ENCODE peak calls at places on chromosomes 1 and 21, in four cellular contexts. One of them, this sample, is unnamed.
A peak's percentile ranks its signal among the peaks of the same experiment; 100 is the strongest.

GRCh38 chr1:43373034-43373940 is 5.5 kb upstream of the ELOVL1 start:
- DNase-seq in endothelial cell of umbilical vein: peak; percentile 80
- DNase-seq in spleen: no peak
- DNase-seq in GM12878: no peak
- DNase-seq in this sample: no peak

GRCh38 chr21:42521384-42521783 is 7.7 kb downstream of the SLC37A1 start:
- DNase-seq in endothelial cell of umbilical vein: no peak
- DNase-seq in spleen: no peak
- DNase-seq in GM12878: no peak
- DNase-seq in this sample: no peak

GRCh38 chr1:236875975-236876374 is 80.9 kb downstream of the MTR start:
- DNase-seq in endothelial cell of umbilical vein: no peak
- DNase-seq in spleen: no peak
- DNase-seq in GM12878: no peak
- DNase-seq in this sample: no peak

GRCh38 chr1:75567212-75567611 is 43.7 kb downstream of the SLC44A5 start:
- DNase-seq in endothelial cell of umbilical vein: no peak
- DNase-seq in spleen: no peak
- DNase-seq in GM12878: no peak
- DNase-seq in this sample: no peak

GRCh38 chr1:236133802-236134201 is 8.5 kb upstream of the GPR137B start:
- DNase-seq in endothelial cell of umbilical vein: no peak
- DNase-seq in spleen: no peak
- DNase-seq in GM12878: no peak
- DNase-seq in this sample: no peak

GRCh38 chr1:21064057-21064456 is 112.6 kb downstream of the EIF4G3 start:
- DNase-seq in endothelial cell of umbilical vein: no peak
- DNase-seq in spleen: no peak
- DNase-seq in GM12878: no peak
- DNase-seq in this sample: no peak

GRCh38 chr1:219227731-219228419 is 54.2 kb downstream of the LYPLAL1 start:
- DNase-seq in endothelial cell of umbilical vein: no peak
- DNase-seq in spleen: no peak
- DNase-seq in GM12878: no peak
- DNase-seq in this sample: no peak

GRCh38 chr1:51189421-51190073 is 46.5 kb upstream of the RNF11 start:
- DNase-seq in endothelial cell of umbilical vein: peak; percentile 66
- DNase-seq in spleen: no peak
- DNase-seq in GM12878: no peak
- DNase-seq in this sample: peak; percentile 30

GRCh38 chr1:192266645-192267044 is 50.1 kb upstream of the RGS21 start:
- DNase-seq in endothelial cell of umbilical vein: no peak
- DNase-seq in spleen: no peak
- DNase-seq in GM12878: no peak
- DNase-seq in this sample: no peak

GRCh38 chr1:64849942-64850341 is 105.1 kb downstream of the RAVER2 start:
- DNase-seq in endothelial cell of umbilical vein: no peak
- DNase-seq in spleen: no peak
- DNase-seq in GM12878: no peak
- DNase-seq in this sample: no peak

GRCh38 chr1:175278236-175278635 is 85.7 kb upstream of the KIAA0040 start:
- DNase-seq in endothelial cell of umbilical vein: no peak
- DNase-seq in spleen: no peak
- DNase-seq in GM12878: no peak
- DNase-seq in this sample: no peak

GRCh38 chr1:204904228-204904810 is 33.7 kb downstream of the NFASC start:
- DNase-seq in endothelial cell of umbilical vein: no peak
- DNase-seq in spleen: no peak
- DNase-seq in GM12878: no peak
- DNase-seq in this sample: no peak

GRCh38 chr1:152167835-152168534 is 9.0 kb upstream of the RPTN start:
- DNase-seq in endothelial cell of umbilical vein: no peak
- DNase-seq in spleen: no peak
- DNase-seq in GM12878: no peak
- DNase-seq in this sample: no peak

GRCh38 chr21:16037386-16037785 is 307.6 kb downstream of the USP25 start:
- DNase-seq in endothelial cell of umbilical vein: no peak
- DNase-seq in spleen: no peak
- DNase-seq in GM12878: no peak
- DNase-seq in this sample: no peak

GRCh38 chr1:240691521-240692338 is 79.8 kb upstream of the GREM2 start:
- DNase-seq in endothelial cell of umbilical vein: no peak
- DNase-seq in spleen: no peak
- DNase-seq in GM12878: no peak
- DNase-seq in this sample: no peak

GRCh38 chr21:22758478-22758877 is 1760.3 kb downstream of the NCAM2 start:
- DNase-seq in endothelial cell of umbilical vein: peak; percentile 28
- DNase-seq in spleen: no peak
- DNase-seq in GM12878: no peak
- DNase-seq in this sample: no peak

GRCh38 chr1:47738560-47739182 is 258.5 kb downstream of the TRABD2B start:
- DNase-seq in endothelial cell of umbilical vein: peak; percentile 42
- DNase-seq in spleen: no peak
- DNase-seq in GM12878: no peak
- DNase-seq in this sample: no peak

GRCh38 chr1:23114424-23115079 is 54.1 kb downstream of the LUZP1 start:
- DNase-seq in endothelial cell of umbilical vein: peak; percentile 48
- DNase-seq in spleen: no peak
- DNase-seq in GM12878: no peak
- DNase-seq in this sample: no peak

GRCh38 chr1:9197186-9198099 is 37.1 kb upstream of the H6PD start:
- DNase-seq in endothelial cell of umbilical vein: no peak
- DNase-seq in spleen: no peak
- DNase-seq in GM12878: no peak
- DNase-seq in this sample: no peak

GRCh38 chr1:41620365-41621169 is 136.1 kb upstream of the EDN2 start:
- DNase-seq in endothelial cell of umbilical vein: no peak
- DNase-seq in spleen: no peak
- DNase-seq in GM12878: no peak
- DNase-seq in this sample: no peak

GRCh38 chr1:163874070-163874469 is 552.3 kb downstream of the NUF2 start:
- DNase-seq in endothelial cell of umbilical vein: no peak
- DNase-seq in spleen: no peak
- DNase-seq in GM12878: no peak
- DNase-seq in this sample: no peak

GRCh38 chr1:79044974-79045650 is 38.6 kb upstream of the ADGRL4 start:
- DNase-seq in endothelial cell of umbilical vein: no peak
- DNase-seq in spleen: no peak
- DNase-seq in GM12878: no peak
- DNase-seq in this sample: no peak

GRCh38 chr1:111776397-111776796 is 20.7 kb downstream of the DDX20 start:
- DNase-seq in endothelial cell of umbilical vein: no peak
- DNase-seq in spleen: no peak
- DNase-seq in GM12878: no peak
- DNase-seq in this sample: no peak

GRCh38 chr1:67339623-67340343 is 32.1 kb downstream of the IL12RB2 start:
- DNase-seq in endothelial cell of umbilical vein: no peak
- DNase-seq in spleen: no peak
- DNase-seq in GM12878: peak; percentile 84
- DNase-seq in this sample: no peak

GRCh38 chr1:28449904-28450303 is 55.9 kb upstream of the RCC1 start:
- DNase-seq in endothelial cell of umbilical vein: peak; percentile 92
- DNase-seq in spleen: no peak
- DNase-seq in GM12878: peak; percentile 36
- DNase-seq in this sample: peak; percentile 36

GRCh38 chr1:94299627-94300552 is 62.5 kb upstream of the ARHGAP29 start:
- DNase-seq in endothelial cell of umbilical vein: peak; percentile 88
- DNase-seq in spleen: no peak
- DNase-seq in GM12878: no peak
- DNase-seq in this sample: no peak

GRCh38 chr1:68223714-68224113 is 8.6 kb downstream of the WLS start:
- DNase-seq in endothelial cell of umbilical vein: no peak
- DNase-seq in spleen: no peak
- DNase-seq in GM12878: no peak
- DNase-seq in this sample: no peak

GRCh38 chr1:33383974-33384767 is 46.7 kb downstream of the PHC2 start:
- DNase-seq in endothelial cell of umbilical vein: peak; percentile 29
- DNase-seq in spleen: no peak
- DNase-seq in GM12878: no peak
- DNase-seq in this sample: no peak

GRCh38 chr1:20666804-20667203 is 5.6 kb upstream of the DDOST start:
- DNase-seq in endothelial cell of umbilical vein: peak; percentile 11
- DNase-seq in spleen: no peak
- DNase-seq in GM12878: peak; percentile 7
- DNase-seq in this sample: no peak

GRCh38 chr1:161196521-161197451 is 2.1 kb downstream of the ADAMTS4 start:
- DNase-seq in endothelial cell of umbilical vein: peak; percentile 39
- DNase-seq in spleen: peak; percentile 69
- DNase-seq in GM12878: no peak
- DNase-seq in this sample: no peak

GRCh38 chr1:246280551-246280950 is 226.5 kb downstream of the SMYD3 start:
- DNase-seq in endothelial cell of umbilical vein: peak; percentile 36
- DNase-seq in spleen: no peak
- DNase-seq in GM12878: no peak
- DNase-seq in this sample: no peak

GRCh38 chr1:89607156-89607555 is 25.8 kb upstream of the LRRC8C start:
- DNase-seq in endothelial cell of umbilical vein: no peak
- DNase-seq in spleen: no peak
- DNase-seq in GM12878: no peak
- DNase-seq in this sample: no peak

GRCh38 chr1:16903054-16903453 is 7.3 kb downstream of the RNU1-2 start:
- DNase-seq in endothelial cell of umbilical vein: no peak
- DNase-seq in spleen: no peak
- DNase-seq in GM12878: no peak
- DNase-seq in this sample: no peak

GRCh38 chr1:18927082-18927653 is 24.8 kb upstream of the ALDH4A1 start:
- DNase-seq in endothelial cell of umbilical vein: no peak
- DNase-seq in spleen: peak; percentile 88
- DNase-seq in GM12878: no peak
- DNase-seq in this sample: no peak

GRCh38 chr1:66848193-66848592 is 47.1 kb upstream of the INSL5 start:
- DNase-seq in endothelial cell of umbilical vein: no peak
- DNase-seq in spleen: no peak
- DNase-seq in GM12878: no peak
- DNase-seq in this sample: no peak

GRCh38 chr1:244460195-244460594 is 878 bp upstream of the CATSPERE start:
- DNase-seq in endothelial cell of umbilical vein: no peak
- DNase-seq in spleen: no peak
- DNase-seq in GM12878: no peak
- DNase-seq in this sample: no peak

GRCh38 chr1:224356685-224357625 is at the start of gene CNIH4:
- DNase-seq in endothelial cell of umbilical vein: peak; percentile 95
- DNase-seq in spleen: peak; percentile 98
- DNase-seq in GM12878: peak; percentile 79
- DNase-seq in this sample: peak; percentile 87
- TF ChIP-seq POLR2A in endothelial cell of umbilical vein: peak; percentile 92
- TF ChIP-seq POLR2A in spleen: peak; percentile 51
- TF ChIP-seq POLR2A in GM12878: peak; percentile 95
- TF ChIP-seq POLR2A in this sample: peak; percentile 87

GRCh38 chr21:19123525-19123924 is 719.9 kb upstream of the TMPRSS15 start:
- DNase-seq in endothelial cell of umbilical vein: no peak
- DNase-seq in spleen: no peak
- DNase-seq in GM12878: no peak
- DNase-seq in this sample: no peak
- TF ChIP-seq POLR2AphosphoS5 in endothelial cell of umbilical vein: no peak
- TF ChIP-seq POLR2AphosphoS5 in spleen: no peak
- TF ChIP-seq POLR2AphosphoS5 in GM12878: no peak
- TF ChIP-seq POLR2AphosphoS5 in this sample: no peak

GRCh38 chr1:202861420-202862121 is 27.4 kb downstream of the RABIF start:
- DNase-seq in endothelial cell of umbilical vein: peak; percentile 93
- DNase-seq in spleen: peak; percentile 96
- DNase-seq in GM12878: no peak
- DNase-seq in this sample: peak; percentile 67
- TF ChIP-seq POLR2A in endothelial cell of umbilical vein: no peak
- TF ChIP-seq POLR2A in spleen: no peak
- TF ChIP-seq POLR2A in GM12878: no peak
- TF ChIP-seq POLR2A in this sample: no peak

GRCh38 chr1:6971699-6972098 is 186.4 kb downstream of the CAMTA1 start:
- DNase-seq in endothelial cell of umbilical vein: no peak
- DNase-seq in spleen: no peak
- DNase-seq in GM12878: no peak
- DNase-seq in this sample: no peak

GRCh38 chr1:6972390-6972789 is 187.1 kb downstream of the CAMTA1 start:
- DNase-seq in endothelial cell of umbilical vein: no peak
- DNase-seq in spleen: no peak
- DNase-seq in GM12878: no peak
- DNase-seq in this sample: no peak

GRCh38 chr1:6975991-6976390 is 190.7 kb downstream of the CAMTA1 start:
- DNase-seq in endothelial cell of umbilical vein: no peak
- DNase-seq in spleen: no peak
- DNase-seq in GM12878: no peak
- DNase-seq in this sample: no peak

GRCh38 chr1:6979003-6979577 is 193.8 kb downstream of the CAMTA1 start:
- DNase-seq in endothelial cell of umbilical vein: no peak
- DNase-seq in spleen: no peak
- DNase-seq in GM12878: no peak
- DNase-seq in this sample: no peak

GRCh38 chr1:6975371-6975770 is 190.1 kb downstream of the CAMTA1 start:
- DNase-seq in endothelial cell of umbilical vein: no peak
- DNase-seq in spleen: no peak
- DNase-seq in GM12878: no peak
- DNase-seq in this sample: no peak
- TF ChIP-seq POLR2AphosphoS5 in endothelial cell of umbilical vein: no peak
- TF ChIP-seq POLR2AphosphoS5 in spleen: no peak
- TF ChIP-seq POLR2AphosphoS5 in GM12878: no peak
- TF ChIP-seq POLR2AphosphoS5 in this sample: no peak

GRCh38 chr1:225746361-225747179 is 31.1 kb upstream of the SRP9 start:
- DNase-seq in endothelial cell of umbilical vein: peak; percentile 87
- DNase-seq in spleen: no peak
- DNase-seq in GM12878: no peak
- DNase-seq in this sample: no peak
- TF ChIP-seq POLR2A in endothelial cell of umbilical vein: peak; percentile 45
- TF ChIP-seq POLR2A in spleen: no peak
- TF ChIP-seq POLR2A in GM12878: no peak
- TF ChIP-seq POLR2A in this sample: no peak

DNA sequence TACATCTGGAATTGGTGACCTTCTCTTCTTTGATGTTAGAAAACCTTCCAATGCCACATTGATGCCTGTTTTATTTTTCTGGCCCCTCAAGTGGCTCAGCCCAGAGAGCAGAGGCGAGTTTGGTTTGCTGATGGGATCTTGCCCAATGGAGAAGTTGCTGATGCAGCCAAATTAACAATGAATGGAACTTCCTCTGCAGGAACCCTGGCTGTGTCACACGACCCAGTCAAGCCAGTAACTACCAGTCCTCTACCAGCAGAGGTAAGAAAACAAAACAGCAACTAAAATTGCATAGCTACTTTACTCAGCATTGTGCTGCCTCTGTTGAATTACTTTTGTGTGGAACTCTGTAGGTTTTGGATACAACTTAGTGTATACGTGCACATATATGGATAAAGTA is 97.6 kb downstream of the CC2D1B start:
- DNase-seq in endothelial cell of umbilical vein: peak; percentile 73
- DNase-seq in spleen: no peak
- DNase-seq in GM12878: no peak
- DNase-seq in this sample: no peak
- TF ChIP-seq POLR2AphosphoS5 in endothelial cell of umbilical vein: no peak
- TF ChIP-seq POLR2AphosphoS5 in spleen: no peak
- TF ChIP-seq POLR2AphosphoS5 in GM12878: no peak
- TF ChIP-seq POLR2AphosphoS5 in this sample: no peak

This sample was measured in GM12892.